ENCODE peak calls at places on chromosome 10, in nine cellular contexts. K is hypothalamus, R is HFF-Myc, N is astrocyte of the cerebellum, D is SW480, A is NCI-H187, W is omental fat pad, J is NCI-H1092, P is BJ. Z is an unnamed sample.

GRCh38 chr10:129945941-129946760 is 17.9 kb downstream of the EBF3 start:
- DNase-seq in K (no peak), R (no peak), N (no peak), D (no peak), A (no peak), W (no peak), J (no peak), P (no peak), Z (no peak)

GRCh38 chr10:103481974-103482531 is 3.0 kb upstream of the CALHM3 start:
- DNase-seq in K (no peak), R (no peak), N (peak), D (peak), A (no peak), W (no peak), J (peak), P (no peak), Z (peak)

GRCh38 chr10:31756131-31757119 is 172.2 kb downstream of the ARHGAP12 start:
- DNase-seq in K (no peak), R (no peak), N (no peak), D (no peak), A (no peak), W (no peak), J (no peak), P (no peak), Z (no peak)

GRCh38 chr10:126170367-126170766 is 217.9 kb downstream of the ADAM12 start:
- DNase-seq in K (no peak), R (no peak), N (no peak), D (no peak), A (no peak), W (no peak), J (no peak), P (no peak), Z (no peak)

GRCh38 chr10:126630225-126630624 is 40.3 kb downstream of the C10orf90 start:
- DNase-seq in K (no peak), R (no peak), N (no peak), D (no peak), A (no peak), W (no peak), J (no peak), P (no peak), Z (no peak)

GRCh38 chr10:70858759-70859158 is 29.6 kb downstream of the PCBD1 start:
- DNase-seq in K (no peak), R (no peak), N (no peak), D (no peak), A (peak), W (no peak), J (no peak), P (no peak), Z (peak)

GRCh38 chr10:78973901-78974408 is 94.8 kb upstream of the ZMIZ1 start:
- DNase-seq in K (peak), R (peak), N (peak), D (peak), A (peak), W (peak), J (peak), P (no peak), Z (peak)

GRCh38 chr10:78642261-78642660 is 426.5 kb upstream of the ZMIZ1 start:
- DNase-seq in K (no peak), R (no peak), N (no peak), D (no peak), A (no peak), W (no peak), J (no peak), P (no peak), Z (no peak)

GRCh38 chr10:119859422-119860258 is 13.0 kb downstream of the MCMBP start:
- DNase-seq in K (no peak), R (no peak), N (peak), D (peak), A (no peak), W (no peak), J (no peak), P (no peak), Z (no peak)

GRCh38 chr10:93219347-93219746 is 145.7 kb downstream of the CYP26A1 start:
- DNase-seq in K (no peak), R (no peak), N (no peak), D (no peak), A (no peak), W (no peak), J (no peak), P (no peak), Z (no peak)

GRCh38 chr10:7956508-7956907 is 98.0 kb upstream of the GATA3 start:
- DNase-seq in K (no peak), R (no peak), N (peak), D (no peak), A (no peak), W (no peak), J (no peak), P (no peak), Z (no peak)

GRCh38 chr10:28072573-28072972 is 73.7 kb upstream of the ODAD2 start:
- DNase-seq in K (no peak), R (no peak), N (no peak), D (no peak), A (no peak), W (no peak), J (no peak), P (no peak), Z (no peak)

GRCh38 chr10:1923586-1923985 is 186.3 kb upstream of the ADARB2 start:
- DNase-seq in K (no peak), R (no peak), N (no peak), D (no peak), A (no peak), W (no peak), J (no peak), P (no peak), Z (no peak)

GRCh38 chr10:119263966-119264621 is 56.7 kb downstream of the GRK5 start:
- DNase-seq in K (no peak), R (peak), N (no peak), D (no peak), A (no peak), W (no peak), J (no peak), P (no peak), Z (peak)

GRCh38 chr10:78025685-78026364 is 3.5 kb downstream of the POLR3A start:
- DNase-seq in K (no peak), R (no peak), N (no peak), D (no peak), A (no peak), W (no peak), J (no peak), P (no peak), Z (no peak)

Z was measured in DMS153.